ENCODE peak calls at places on chromosomes 12 and 14, in nine cellular contexts. Z is body of pancreas; K is CD4-positive, CD25-positive, alpha-beta regulatory T cell; H is colonic mucosa; Y is transverse colon; V is suprapubic skin; S is right atrium auricular region; M is ovary; D is tibial artery. L is an unnamed sample. For H3K9me3 and H3K27me3, the result is how much of the 10 kb centered on the place peaks cover.

GRCh38 chr12:115988629-115989563 is 288.6 kb downstream of the MED13L start:
- DNase-seq in Z (no peak), K (no peak), H (no peak), Y (no peak), V (no peak), S (no peak), M (no peak), D (no peak), L (no peak)

GRCh38 chr14:68692916-68693771 is 99.7 kb downstream of the ZFP36L1 start:
- DNase-seq in Z (no peak), K (no peak), H (no peak), Y (no peak), V (no peak), S (no peak), M (no peak), D (peak), L (no peak)

GRCh38 chr12:89450922-89451321 is 73.7 kb downstream of the GALNT4 start:
- DNase-seq in Z (no peak), K (no peak), H (no peak), Y (no peak), V (no peak), S (no peak), M (no peak), D (no peak), L (no peak)

GRCh38 chr14:100524933-100525243 is 62.3 kb downstream of the BEGAIN start:
- DNase-seq in Z (peak), K (peak), H (peak), Y (no peak), V (peak), S (peak), M (no peak), D (peak), L (no peak)

GRCh38 chr12:18239561-18239960 is 21.8 kb upstream of the PIK3C2G start:
- DNase-seq in Z (no peak), K (no peak), H (no peak), Y (no peak), V (no peak), S (no peak), M (no peak), D (no peak), L (no peak)

GRCh38 chr12:110279976-110280783 is 867 bp upstream of the ATP2A2 start:
- DNase-seq in Z (peak), K (peak), H (peak), Y (peak), V (peak), S (peak), M (peak), D (peak), L (peak)

GRCh38 chr14:69650948-69651369 is 39.6 kb downstream of the SUSD6 start:
- DNase-seq in Z (no peak), K (no peak), H (no peak), Y (no peak), V (no peak), S (no peak), M (no peak), D (no peak), L (peak)

GRCh38 chr12:105204916-105205315 is 31.1 kb downstream of the APPL2 start:
- DNase-seq in Z (no peak), K (no peak), H (no peak), Y (no peak), V (no peak), S (no peak), M (no peak), D (no peak), L (no peak)

GRCh38 chr14:49953196-49953595 is 60.3 kb downstream of the ARF6 start:
- DNase-seq in Z (no peak), K (no peak), H (no peak), Y (no peak), V (no peak), S (no peak), M (no peak), D (no peak), L (no peak)

GRCh38 chr12:52496590-52497071 is 3.6 kb upstream of the KRT6A start:
- DNase-seq in Z (peak), K (no peak), H (no peak), Y (no peak), V (no peak), S (no peak), M (no peak), D (no peak), L (no peak)

GRCh38 chr12:6465467-6466183 is 4.9 kb downstream of the VAMP1 start:
- DNase-seq in Z (peak), K (peak), H (peak), Y (peak), V (no peak), S (peak), M (peak), D (no peak), L (peak)

GRCh38 chr12:94925206-94925605 is 78.3 kb downstream of the NDUFA12 start:
- DNase-seq in Z (no peak), K (no peak), H (no peak), Y (no peak), V (no peak), S (no peak), M (no peak), D (no peak), L (no peak)

DNA sequence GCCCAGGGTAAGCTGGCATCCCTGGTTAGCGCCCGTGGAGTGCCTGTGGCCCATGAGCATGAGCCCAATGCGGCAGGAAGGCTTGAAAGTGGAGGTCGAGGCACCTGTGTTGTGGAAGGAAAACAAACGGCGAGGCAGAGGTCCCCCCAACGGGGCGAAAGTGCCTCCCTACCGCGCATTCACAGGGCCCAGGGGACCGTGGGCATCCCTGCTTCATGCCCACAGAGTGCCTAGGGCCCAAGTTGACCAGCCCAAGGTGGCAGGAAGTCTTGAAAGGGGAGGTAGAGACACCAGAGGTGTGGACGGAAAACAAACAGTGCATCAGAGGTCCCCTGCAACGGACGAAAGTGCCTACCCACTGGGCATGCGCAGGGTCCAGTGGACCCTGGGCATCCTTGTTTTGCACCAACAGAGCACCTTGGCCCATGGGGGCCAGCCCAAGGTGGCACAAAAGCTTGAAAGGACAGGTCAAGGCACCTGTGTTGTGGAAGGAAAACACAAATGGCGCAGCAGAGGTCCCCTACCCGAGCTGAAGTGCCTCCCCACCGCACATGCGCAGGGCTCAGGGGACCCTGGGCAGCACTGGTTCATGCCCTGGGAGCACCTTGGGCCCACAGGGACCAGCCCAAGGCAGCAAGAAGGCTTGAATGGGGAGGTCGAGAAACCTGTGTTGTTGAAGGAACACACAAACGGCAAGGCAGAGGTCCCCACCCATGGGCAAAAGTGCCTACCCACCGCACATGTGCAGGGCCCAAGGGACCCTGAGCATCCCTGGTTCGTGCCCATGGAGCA is 377.5 kb downstream of the ALG10 start:
- DNase-seq in Z (peak), K (no peak), H (peak), Y (peak), V (peak), S (peak), M (peak), D (peak), L (no peak)
- H3K9me3 ChIP-seq in Z (half or more), K (half or more), H (under half), Y (under half), V (under half), S (under half), M (under half), D (under half), L (under half)

GRCh38 chr14:98028156-98028555 is 1231.0 kb downstream of the VRK1 start:
- DNase-seq in Z (no peak), K (no peak), H (no peak), Y (no peak), V (no peak), S (no peak), M (no peak), D (no peak), L (no peak)

GRCh38 chr14:98018626-98019025 is 1221.4 kb downstream of the VRK1 start:
- DNase-seq in Z (no peak), K (peak), H (no peak), Y (no peak), V (no peak), S (no peak), M (no peak), D (no peak), L (peak)

GRCh38 chr14:98022541-98023520 is 1225.6 kb downstream of the VRK1 start:
- DNase-seq in Z (no peak), K (no peak), H (no peak), Y (no peak), V (no peak), S (no peak), M (no peak), D (no peak), L (no peak)
- H3K27me3 ChIP-seq in Z (under half), K (under half), H (under half), Y (under half), V (under half), S (under half), M (under half), D (under half), L (under half)

DNA sequence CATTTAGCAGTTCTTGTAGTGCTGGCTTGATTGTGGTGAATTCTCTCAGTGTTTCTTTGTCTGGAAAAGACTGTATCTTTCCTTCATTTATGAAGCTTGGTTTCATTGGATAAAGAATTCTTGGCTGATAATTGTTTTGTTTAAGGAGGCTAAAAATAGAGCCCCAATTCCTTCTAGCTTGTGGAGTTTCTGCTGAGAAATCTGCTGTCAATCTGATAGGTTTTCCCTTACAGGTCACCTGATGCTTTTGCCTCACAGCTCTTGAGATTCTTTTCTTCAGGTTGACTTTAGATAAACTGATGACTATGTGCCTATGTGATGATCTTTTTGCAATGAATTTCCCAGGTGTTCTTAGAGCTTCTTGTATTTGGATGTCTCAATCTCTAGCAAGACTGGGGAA is 1508.5 kb upstream of the FLRT2 start:
- DNase-seq in Z (no peak), K (no peak), H (no peak), Y (no peak), V (no peak), S (no peak), M (no peak), D (no peak), L (no peak)
- H3K9me3 ChIP-seq in Z (under half), K (under half), H (under half), Y (under half), V (under half), S (under half), M (under half), D (under half), L (under half)

DNA sequence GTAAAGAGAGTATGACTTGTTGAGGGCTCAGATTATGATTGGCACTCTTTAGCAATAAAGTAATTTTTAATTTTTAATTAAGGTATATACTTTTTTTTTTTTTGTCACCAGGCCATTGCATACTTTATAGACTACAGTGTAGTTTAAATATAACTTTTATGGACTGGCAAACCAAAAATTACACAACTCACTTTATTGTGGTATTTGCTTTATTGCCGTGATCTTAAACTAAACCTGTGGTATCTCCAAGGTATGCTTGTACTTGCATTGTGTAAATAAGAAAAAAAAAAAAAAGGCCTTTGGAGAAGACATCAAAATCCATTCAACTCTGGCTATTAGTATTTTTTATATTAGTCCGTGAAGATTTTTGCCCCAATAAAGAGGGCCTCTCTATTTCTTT is 646.7 kb upstream of the FOXG1 start:
- DNase-seq in Z (no peak), K (no peak), H (no peak), Y (no peak), V (no peak), S (no peak), M (no peak), D (no peak), L (no peak)
- H3K27me3 ChIP-seq in Z (under half), K (under half), H (under half), Y (under half), V (under half), S (under half), M (under half), D (under half), L (under half)

GRCh38 chr12:128754275-128754674 is 69.5 kb downstream of the SLC15A4 start:
- DNase-seq in Z (no peak), K (no peak), H (no peak), Y (no peak), V (no peak), S (no peak), M (no peak), D (no peak), L (no peak)
- H3K9me3 ChIP-seq in Z (under half), K (under half), H (under half), Y (under half), V (under half), S (under half), M (under half), D (under half), L (under half)

DNA sequence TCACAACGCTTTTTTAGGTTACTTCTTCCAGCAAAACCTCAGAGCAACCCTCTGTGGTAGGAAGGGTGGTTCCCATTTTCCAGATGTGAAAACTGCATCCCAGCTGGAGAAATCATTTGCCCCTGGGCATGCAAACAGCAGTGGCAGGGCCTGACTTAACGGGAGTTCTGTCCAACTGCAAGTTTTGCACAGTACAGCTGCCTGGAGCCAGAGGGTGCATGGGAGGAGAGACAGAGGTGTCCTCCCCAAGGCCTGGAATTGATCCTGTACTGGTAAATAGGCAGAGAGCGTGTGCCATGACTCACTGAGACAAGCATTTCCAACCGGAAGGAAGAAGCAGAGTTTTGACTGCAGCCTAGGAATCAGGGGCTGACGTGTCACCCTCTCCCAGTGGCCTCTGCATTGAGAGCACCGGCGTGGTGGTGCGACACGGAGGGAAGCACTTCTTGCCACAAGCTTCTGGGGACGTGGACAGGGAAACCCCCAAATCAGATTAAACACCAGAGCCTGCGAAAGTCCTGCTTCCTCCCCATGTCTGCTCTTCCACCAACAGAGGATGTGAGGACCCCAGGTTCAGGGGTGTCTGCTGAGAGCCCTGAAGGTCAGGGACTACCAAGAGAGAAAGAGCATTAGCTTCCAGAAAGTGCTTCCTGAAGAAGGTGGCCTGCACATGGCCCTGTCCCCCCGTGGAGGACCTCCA is 19.0 kb upstream of the SERPINA4 start:
- DNase-seq in Z (no peak), K (no peak), H (no peak), Y (no peak), V (no peak), S (peak), M (no peak), D (peak), L (no peak)
- H3K27me3 ChIP-seq in Z (under half), K (under half), H (under half), Y (under half), V (under half), S (under half), M (under half), D (under half), L (under half)

DNA sequence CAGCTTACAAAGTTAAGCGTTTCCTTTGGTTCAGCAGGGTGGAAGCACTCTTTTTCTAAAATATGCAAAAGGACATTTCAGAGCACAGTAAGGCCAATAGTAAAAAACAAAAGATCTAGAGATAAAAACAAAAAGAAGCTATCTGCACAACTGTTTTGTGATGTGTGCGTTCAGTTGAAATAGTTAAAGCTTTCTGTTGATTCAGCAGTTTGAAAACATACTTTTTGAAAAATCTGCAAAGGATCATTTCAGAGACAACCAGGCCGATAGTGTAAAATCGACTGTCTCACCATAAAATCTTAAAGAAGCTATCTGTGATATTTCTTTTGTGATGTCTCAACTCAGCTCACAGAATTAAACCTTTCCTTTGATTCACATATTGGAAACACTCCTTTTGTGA is 300.0 kb upstream of the ALG10B start:
- DNase-seq in Z (no peak), K (no peak), H (no peak), Y (no peak), V (no peak), S (no peak), M (no peak), D (no peak), L (no peak)
- H3K9me3 ChIP-seq in Z (under half), K (half or more), H (under half), Y (under half), V (under half), S (half or more), M (under half), D (under half), L (under half)

L was measured in small intestine.